ENCODE peak calls at places on chromosomes 11 and 22, in five cellular contexts. C is GM13976, Q is fibroblast of the aortic adventitia, T is fibroblast of lung, I is SK-N-SH. Z is an unnamed sample.

GRCh38 chr11:56659755-56660154 is 3.7 kb upstream of the OR5AR1 start:
- DNase-seq in T (no peak), Q (no peak), I (no peak), C (no peak), Z (no peak)

GRCh38 chr22:38238519-38239051 is 34.2 kb downstream of the TMEM184B start:
- DNase-seq in Q (peak), T (no peak), C (no peak), I (no peak), Z (no peak)

GRCh38 chr11:17263803-17264202 is 12.7 kb upstream of the NUCB2 start:
- DNase-seq in I (no peak), Q (peak), T (peak), C (no peak), Z (no peak)

GRCh38 chr22:26377170-26377825 is 51.8 kb upstream of the ASPHD2 start:
- DNase-seq in C (no peak), I (no peak), T (no peak), Q (no peak), Z (no peak)

GRCh38 chr11:123061403-123062157 is at the start of gene HSPA8:
- DNase-seq in I (peak), C (no peak), Q (peak), T (peak), Z (no peak)

GRCh38 chr22:49018601-49019000 is 809.1 kb downstream of the BRD1 start:
- DNase-seq in Q (no peak), C (no peak), T (no peak), I (no peak), Z (no peak)

GRCh38 chr22:24444729-24445466 is 17.5 kb downstream of the ADORA2A start:
- DNase-seq in Q (no peak), I (peak), T (no peak), C (no peak), Z (no peak)

GRCh38 chr11:8873966-8874365 is 37.0 kb upstream of the AKIP1 start:
- DNase-seq in C (no peak), I (no peak), Q (no peak), T (no peak), Z (no peak)

GRCh38 chr11:83241291-83241946 is 44.7 kb downstream of the CCDC90B start:
- DNase-seq in Q (peak), I (peak), C (peak), T (peak), Z (peak)

GRCh38 chr11:128931661-128932060 is 11.0 kb downstream of the TP53AIP1 start:
- DNase-seq in T (no peak), Q (no peak), I (no peak), C (no peak), Z (no peak)

GRCh38 chr22:47696776-47697175 is 934.3 kb downstream of the TBC1D22A start:
- DNase-seq in T (no peak), C (no peak), Q (no peak), I (no peak), Z (no peak)

GRCh38 chr11:5258543-5259262 is 4.1 kb upstream of the HBG2 start:
- DNase-seq in Q (no peak), I (no peak), T (no peak), C (no peak), Z (no peak)

GRCh38 chr11:123020968-123021367 is 39.3 kb upstream of the BSX start:
- DNase-seq in C (peak), Q (peak), I (peak), T (peak), Z (peak)

GRCh38 chr11:8282621-8283509 is 19.2 kb upstream of the LMO1 start:
- DNase-seq in I (peak), Q (no peak), C (no peak), T (no peak), Z (no peak)

GRCh38 chr22:28418063-28418462 is 261.6 kb downstream of the TTC28 start:
- DNase-seq in C (no peak), T (no peak), I (no peak), Q (no peak), Z (no peak)

GRCh38 chr22:19062139-19062789 is 59.9 kb downstream of the DGCR2 start:
- DNase-seq in C (no peak), Q (no peak), T (no peak), I (no peak), Z (no peak)

GRCh38 chr22:27628891-27629631 is 172.5 kb downstream of the MN1 start:
- DNase-seq in T (no peak), Q (no peak), C (no peak), I (no peak), Z (no peak)

GRCh38 chr11:74702383-74703007 is 28.7 kb downstream of the CHRDL2 start:
- DNase-seq in T (peak), Q (peak), I (peak), C (peak), Z (peak)

GRCh38 chr22:41900652-41901312 is 14.1 kb downstream of the SHISA8 start:
- DNase-seq in Q (no peak), T (no peak), C (no peak), I (no peak), Z (no peak)

GRCh38 chr11:69530278-69531070 is 49.0 kb downstream of the LINC01488 start:
- DNase-seq in I (no peak), T (no peak), Q (no peak), C (peak), Z (no peak)

GRCh38 chr11:93403930-93404329 is 73.4 kb downstream of the DEUP1 start:
- DNase-seq in I (no peak), T (no peak), Q (no peak), C (no peak), Z (no peak)

GRCh38 chr11:35389897-35390462 is 29.4 kb downstream of the SLC1A2 start:
- DNase-seq in I (no peak), Q (no peak), C (peak), T (no peak), Z (peak)

GRCh38 chr22:25417792-25418191 is 146.7 kb upstream of the GRK3 start:
- DNase-seq in Q (no peak), C (no peak), I (no peak), T (no peak), Z (no peak)

GRCh38 chr11:72807021-72807693 is 7.1 kb upstream of the ATG16L2 start:
- DNase-seq in T (peak), C (no peak), I (no peak), Q (peak), Z (no peak)

GRCh38 chr11:67367014-67367835 is 6.2 kb downstream of the CLCF1 start:
- DNase-seq in Q (no peak), C (no peak), T (peak), I (no peak), Z (no peak)

GRCh38 chr11:75292943-75293342 is 52.4 kb downstream of the TPBGL start:
- DNase-seq in C (no peak), Q (no peak), I (no peak), T (no peak), Z (no peak)

GRCh38 chr11:35235944-35236666 is 97.1 kb downstream of the CD44 start:
- DNase-seq in I (no peak), T (peak), Q (peak), C (no peak), Z (no peak)

GRCh38 chr11:70456921-70457532 is 58.7 kb downstream of the CTTN start:
- DNase-seq in I (no peak), T (peak), C (no peak), Q (peak), Z (no peak)

GRCh38 chr11:81658722-81659121 is 1074.9 kb downstream of the FAM181B start:
- DNase-seq in I (peak), C (peak), Q (peak), T (peak), Z (peak)

GRCh38 chr22:45341503-45341902 is 31.8 kb downstream of the FAM118A start:
- DNase-seq in T (no peak), C (no peak), I (no peak), Q (no peak), Z (no peak)

GRCh38 chr22:41915783-41916493 is 1.1 kb upstream of the SHISA8 start:
- DNase-seq in T (no peak), C (no peak), Q (no peak), I (no peak), Z (no peak)

GRCh38 chr11:114079406-114080072 is 20.0 kb downstream of the ZBTB16 start:
- DNase-seq in Q (no peak), T (no peak), I (no peak), C (no peak), Z (no peak)

DNA sequence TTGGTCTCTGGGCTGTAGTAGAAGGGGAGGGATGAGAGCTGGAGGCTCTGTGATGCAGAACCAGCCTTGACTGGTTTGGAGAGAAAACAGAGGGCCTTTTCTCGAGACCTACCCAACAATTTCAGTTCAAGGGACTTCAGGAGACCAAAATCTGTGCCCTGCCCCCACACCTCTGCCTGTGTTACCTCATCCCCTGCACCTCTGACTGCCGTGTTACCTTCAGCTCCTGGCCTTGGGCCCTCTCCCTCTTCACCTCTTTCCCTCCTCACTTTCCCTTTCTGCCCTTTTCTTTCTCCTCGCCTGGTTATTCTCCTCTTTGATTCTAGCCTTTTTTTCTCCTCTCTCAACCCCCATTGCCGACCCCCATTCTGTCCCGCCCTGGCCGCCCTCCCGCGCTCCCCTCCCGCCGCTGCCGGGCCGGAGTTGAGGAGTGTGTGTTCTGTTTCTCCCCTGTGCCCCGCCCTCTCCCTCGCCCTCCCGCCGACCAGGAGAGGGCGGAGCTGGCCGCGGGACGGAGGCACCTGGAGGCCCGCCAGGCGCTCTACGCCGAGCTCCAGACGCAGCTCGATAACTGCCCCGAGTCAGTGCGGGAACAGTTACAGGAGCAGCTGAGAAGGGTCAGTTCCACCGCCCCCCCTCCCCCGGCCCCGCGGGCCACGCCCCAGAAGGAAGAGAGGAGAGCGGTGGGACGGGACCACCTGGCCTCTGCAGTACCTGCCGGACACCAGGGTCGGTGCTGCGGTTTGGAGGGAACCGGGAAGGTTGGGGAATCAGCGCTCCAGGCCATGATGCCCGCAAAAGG is 27.2 kb downstream of the PHLDB1 start:
- DNase-seq in T (peak), C (no peak), I (peak), Q (peak), Z (no peak)
- TF ChIP-seq CTCF in T (no peak), C (no peak), I (no peak), Q (peak), Z (no peak)

GRCh38 chr11:91778758-91779157 is 445.9 kb upstream of the FAT3 start:
- DNase-seq in Q (no peak), T (no peak), C (no peak), I (no peak), Z (no peak)

GRCh38 chr11:91776660-91777059 is 448.0 kb upstream of the FAT3 start:
- DNase-seq in T (no peak), C (no peak), I (no peak), Q (no peak), Z (no peak)

GRCh38 chr11:91768783-91769182 is 455.8 kb upstream of the FAT3 start:
- DNase-seq in Q (no peak), I (no peak), T (no peak), C (no peak), Z (no peak)

DNA sequence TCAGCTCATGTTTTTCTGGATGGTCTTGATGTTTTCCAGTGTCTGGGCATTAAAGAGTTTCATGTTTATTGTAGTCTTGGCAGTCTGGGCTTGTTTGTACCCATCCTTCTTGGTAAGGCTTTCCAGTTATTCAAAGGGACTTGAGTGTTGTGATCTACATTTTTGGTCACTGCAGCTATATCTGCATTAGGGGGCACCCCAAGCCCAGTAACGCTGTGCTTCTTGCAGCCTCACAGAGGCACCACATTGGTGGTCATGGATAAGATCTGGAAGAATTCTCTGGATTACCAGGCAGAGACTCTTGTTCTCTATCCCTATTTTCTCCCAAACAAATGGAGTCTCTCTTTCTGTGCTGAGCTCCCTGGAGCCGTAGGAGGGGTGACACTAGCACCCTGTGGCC is 451.5 kb upstream of the FAT3 start:
- DNase-seq in Q (no peak), C (no peak), I (no peak), T (peak), Z (no peak)
- TF ChIP-seq CTCF in Q (no peak), C (no peak), I (peak), T (peak), Z (no peak)

DNA sequence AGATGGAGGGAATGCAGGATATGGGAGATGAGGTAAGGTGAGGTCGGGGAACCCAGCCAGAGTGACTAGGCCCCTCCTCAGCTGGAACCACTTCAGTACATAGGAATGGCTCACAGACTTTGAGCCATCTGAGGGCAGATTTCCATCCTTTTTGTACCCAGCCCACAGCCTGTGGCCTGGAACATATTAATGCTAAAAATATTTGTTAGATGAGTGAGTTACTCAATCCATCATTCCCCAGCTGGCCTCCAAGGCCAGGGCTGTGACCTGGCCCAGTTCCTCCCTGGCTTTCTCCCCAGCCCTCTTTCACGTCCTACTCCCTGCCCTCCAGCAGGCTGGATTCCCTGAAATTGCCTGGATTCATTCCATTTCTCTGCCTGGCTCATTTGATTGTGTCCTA is 57.2 kb upstream of the PRDM11 start:
- DNase-seq in Q (peak), T (peak), I (no peak), C (no peak), Z (no peak)
- TF ChIP-seq CTCF in Q (peak), T (no peak), I (no peak), C (no peak), Z (no peak)

GRCh38 chr11:1837171-1838076 is 1.4 kb upstream of the TNNI2 start:
- DNase-seq in T (peak), C (peak), Q (peak), I (peak), Z (peak)

GRCh38 chr11:1836011-1836945 is 1.5 kb downstream of the SYT8 start:
- DNase-seq in Q (no peak), C (no peak), I (no peak), T (no peak), Z (no peak)

GRCh38 chr11:1838426-1839131 is at the start of gene TNNI2:
- DNase-seq in Q (no peak), T (no peak), C (no peak), I (no peak), Z (no peak)

GRCh38 chr11:1839204-1839923 is 583 bp downstream of the TNNI2 start:
- DNase-seq in I (no peak), Q (no peak), C (no peak), T (no peak), Z (no peak)

GRCh38 chr11:1838077-1838425 is 730 bp upstream of the TNNI2 start:
- DNase-seq in I (no peak), T (no peak), Q (no peak), C (no peak), Z (no peak)
- TF ChIP-seq CTCF in I (no peak), T (no peak), Q (no peak), C (no peak), Z (peak)

GRCh38 chr22:22810018-22810427 is 77.6 kb upstream of the IGLL5 start:
- DNase-seq in T (peak), C (peak), Q (no peak), I (peak), Z (peak)
- TF ChIP-seq CTCF in T (peak), C (peak), Q (no peak), I (peak), Z (peak)

GRCh38 chr11:31487848-31488247 is 21.6 kb downstream of the IMMP1L start:
- DNase-seq in I (peak), Q (peak), T (peak), C (no peak), Z (no peak)
- TF ChIP-seq CTCF in I (peak), Q (peak), T (peak), C (no peak), Z (no peak)

Z was measured in GM10248.